ENCODE peak calls at places on chromosomes 13 and 19, in five cellular contexts. One of them, this sample, is unnamed.

GRCh38 chr19:34662919-34663318 is 14.0 kb downstream of the SCGB2B2 start:
- DNase-seq in Caco-2: peak; percentile 35
- DNase-seq in mucosa of descending colon: no peak
- DNase-seq in thoracic aorta: no peak
- DNase-seq in activated CD8-positive, alpha-beta T cell treated with anti-CD3 and anti-CD28 coated beads for 36 hours: peak; percentile 71
- DNase-seq in this sample: no peak

GRCh38 chr13:102017248-102017647 is 384.6 kb downstream of the FGF14 start:
- DNase-seq in Caco-2: no peak
- DNase-seq in mucosa of descending colon: no peak
- DNase-seq in thoracic aorta: no peak
- DNase-seq in activated CD8-positive, alpha-beta T cell treated with anti-CD3 and anti-CD28 coated beads for 36 hours: no peak
- DNase-seq in this sample: no peak

GRCh38 chr19:51742736-51743288 is 8.9 kb downstream of the FPR1 start:
- DNase-seq in Caco-2: no peak
- DNase-seq in mucosa of descending colon: no peak
- DNase-seq in thoracic aorta: no peak
- DNase-seq in activated CD8-positive, alpha-beta T cell treated with anti-CD3 and anti-CD28 coated beads for 36 hours: no peak
- DNase-seq in this sample: no peak

GRCh38 chr13:107960301-107960700 is 255.0 kb downstream of the LIG4 start:
- DNase-seq in Caco-2: no peak
- DNase-seq in mucosa of descending colon: no peak
- DNase-seq in thoracic aorta: no peak
- DNase-seq in activated CD8-positive, alpha-beta T cell treated with anti-CD3 and anti-CD28 coated beads for 36 hours: no peak
- DNase-seq in this sample: no peak

GRCh38 chr13:113299951-113300350 is 2.9 kb downstream of the LAMP1 start:
- DNase-seq in Caco-2: peak; percentile 57
- DNase-seq in mucosa of descending colon: no peak
- DNase-seq in thoracic aorta: no peak
- DNase-seq in activated CD8-positive, alpha-beta T cell treated with anti-CD3 and anti-CD28 coated beads for 36 hours: peak; percentile 24
- DNase-seq in this sample: no peak

GRCh38 chr19:7541828-7542443 is 6.4 kb downstream of the PNPLA6 start:
- DNase-seq in Caco-2: no peak
- DNase-seq in mucosa of descending colon: no peak
- DNase-seq in thoracic aorta: no peak
- DNase-seq in activated CD8-positive, alpha-beta T cell treated with anti-CD3 and anti-CD28 coated beads for 36 hours: no peak
- DNase-seq in this sample: peak; percentile 82

GRCh38 chr19:18346091-18346490 is 5.7 kb downstream of the PGPEP1 start:
- DNase-seq in Caco-2: no peak
- DNase-seq in mucosa of descending colon: peak; percentile 56
- DNase-seq in thoracic aorta: no peak
- DNase-seq in activated CD8-positive, alpha-beta T cell treated with anti-CD3 and anti-CD28 coated beads for 36 hours: no peak
- DNase-seq in this sample: no peak

GRCh38 chr19:51359294-51359693 is 6.9 kb downstream of the ETFB start:
- DNase-seq in Caco-2: no peak
- DNase-seq in mucosa of descending colon: no peak
- DNase-seq in thoracic aorta: no peak
- DNase-seq in activated CD8-positive, alpha-beta T cell treated with anti-CD3 and anti-CD28 coated beads for 36 hours: no peak
- DNase-seq in this sample: no peak

GRCh38 chr13:113093580-113094409 is 11.8 kb upstream of the F7 start:
- DNase-seq in Caco-2: no peak
- DNase-seq in mucosa of descending colon: no peak
- DNase-seq in thoracic aorta: no peak
- DNase-seq in activated CD8-positive, alpha-beta T cell treated with anti-CD3 and anti-CD28 coated beads for 36 hours: no peak
- DNase-seq in this sample: no peak

GRCh38 chr13:23889598-23890224 is 511 bp upstream of the MIPEP start:
- DNase-seq in Caco-2: no peak
- DNase-seq in mucosa of descending colon: no peak
- DNase-seq in thoracic aorta: no peak
- DNase-seq in activated CD8-positive, alpha-beta T cell treated with anti-CD3 and anti-CD28 coated beads for 36 hours: no peak
- DNase-seq in this sample: no peak

GRCh38 chr13:106072014-106072413 is 463.4 kb downstream of the EFNB2 start:
- DNase-seq in Caco-2: no peak
- DNase-seq in mucosa of descending colon: no peak
- DNase-seq in thoracic aorta: no peak
- DNase-seq in activated CD8-positive, alpha-beta T cell treated with anti-CD3 and anti-CD28 coated beads for 36 hours: no peak
- DNase-seq in this sample: no peak

GRCh38 chr19:13117176-13117771 is 734 bp upstream of the TRMT1 start:
- DNase-seq in Caco-2: no peak
- DNase-seq in mucosa of descending colon: peak; percentile 42
- DNase-seq in thoracic aorta: no peak
- DNase-seq in activated CD8-positive, alpha-beta T cell treated with anti-CD3 and anti-CD28 coated beads for 36 hours: peak; percentile 18
- DNase-seq in this sample: no peak

GRCh38 chr19:17107546-17108452 is 32.2 kb downstream of the MYO9B start:
- DNase-seq in Caco-2: no peak
- DNase-seq in mucosa of descending colon: peak; percentile 69
- DNase-seq in thoracic aorta: peak; percentile 96
- DNase-seq in activated CD8-positive, alpha-beta T cell treated with anti-CD3 and anti-CD28 coated beads for 36 hours: peak; percentile 41
- DNase-seq in this sample: peak; percentile 90

GRCh38 chr19:32831611-32832010 is 38.0 kb downstream of the SLC7A9 start:
- DNase-seq in Caco-2: no peak
- DNase-seq in mucosa of descending colon: no peak
- DNase-seq in thoracic aorta: no peak
- DNase-seq in activated CD8-positive, alpha-beta T cell treated with anti-CD3 and anti-CD28 coated beads for 36 hours: no peak
- DNase-seq in this sample: no peak

GRCh38 chr19:20359933-20360720 is 193.1 kb downstream of the ZNF486 start:
- DNase-seq in Caco-2: no peak
- DNase-seq in mucosa of descending colon: no peak
- DNase-seq in thoracic aorta: no peak
- DNase-seq in activated CD8-positive, alpha-beta T cell treated with anti-CD3 and anti-CD28 coated beads for 36 hours: peak; percentile 15
- DNase-seq in this sample: no peak

GRCh38 chr13:24361852-24362366 is 52.5 kb downstream of the C1QTNF9 start:
- DNase-seq in Caco-2: no peak
- DNase-seq in mucosa of descending colon: peak; percentile 58
- DNase-seq in thoracic aorta: no peak
- DNase-seq in activated CD8-positive, alpha-beta T cell treated with anti-CD3 and anti-CD28 coated beads for 36 hours: no peak
- DNase-seq in this sample: no peak

GRCh38 chr19:33175886-33176669 is 18.1 kb upstream of the LRP3 start:
- DNase-seq in Caco-2: peak; percentile 70
- DNase-seq in mucosa of descending colon: peak; percentile 43
- DNase-seq in thoracic aorta: no peak
- DNase-seq in activated CD8-positive, alpha-beta T cell treated with anti-CD3 and anti-CD28 coated beads for 36 hours: peak; percentile 21
- DNase-seq in this sample: no peak

GRCh38 chr19:47273313-47274070 is 1.2 kb upstream of the INAFM1 start:
- DNase-seq in Caco-2: peak; percentile 98
- DNase-seq in mucosa of descending colon: peak; percentile 95
- DNase-seq in thoracic aorta: peak; percentile 78
- DNase-seq in activated CD8-positive, alpha-beta T cell treated with anti-CD3 and anti-CD28 coated beads for 36 hours: peak; percentile 93
- DNase-seq in this sample: peak; percentile 96

GRCh38 chr19:4977299-4978174 is 8.6 kb downstream of the KDM4B start:
- DNase-seq in Caco-2: no peak
- DNase-seq in mucosa of descending colon: no peak
- DNase-seq in thoracic aorta: no peak
- DNase-seq in activated CD8-positive, alpha-beta T cell treated with anti-CD3 and anti-CD28 coated beads for 36 hours: no peak
- DNase-seq in this sample: no peak

GRCh38 chr13:98773053-98773452 is 20.6 kb upstream of the SLC15A1 start:
- DNase-seq in Caco-2: peak; percentile 33
- DNase-seq in mucosa of descending colon: no peak
- DNase-seq in thoracic aorta: no peak
- DNase-seq in activated CD8-positive, alpha-beta T cell treated with anti-CD3 and anti-CD28 coated beads for 36 hours: no peak
- DNase-seq in this sample: no peak

GRCh38 chr19:34428549-34429285 is 536 bp downstream of the UBA2 start:
- DNase-seq in Caco-2: peak; percentile 47
- DNase-seq in mucosa of descending colon: no peak
- DNase-seq in thoracic aorta: no peak
- DNase-seq in activated CD8-positive, alpha-beta T cell treated with anti-CD3 and anti-CD28 coated beads for 36 hours: peak; percentile 66
- DNase-seq in this sample: no peak

GRCh38 chr19:53432088-53432661 is 391 bp downstream of the ZNF761 start:
- DNase-seq in Caco-2: peak; percentile 48
- DNase-seq in mucosa of descending colon: peak; percentile 55
- DNase-seq in thoracic aorta: no peak
- DNase-seq in activated CD8-positive, alpha-beta T cell treated with anti-CD3 and anti-CD28 coated beads for 36 hours: peak; percentile 31
- DNase-seq in this sample: peak; percentile 86

GRCh38 chr19:53365899-53366493 is 491 bp downstream of the ZNF525 start:
- DNase-seq in Caco-2: peak; percentile 30
- DNase-seq in mucosa of descending colon: peak; percentile 77
- DNase-seq in thoracic aorta: no peak
- DNase-seq in activated CD8-positive, alpha-beta T cell treated with anti-CD3 and anti-CD28 coated beads for 36 hours: peak; percentile 68
- DNase-seq in this sample: no peak

GRCh38 chr19:15640294-15640903 is at the start of gene CYP4F3:
- DNase-seq in Caco-2: no peak
- DNase-seq in mucosa of descending colon: peak; percentile 99
- DNase-seq in thoracic aorta: no peak
- DNase-seq in activated CD8-positive, alpha-beta T cell treated with anti-CD3 and anti-CD28 coated beads for 36 hours: no peak
- DNase-seq in this sample: peak; percentile 72

GRCh38 chr19:38650911-38651584 is 3.6 kb downstream of the ACTN4 start:
- DNase-seq in Caco-2: no peak
- DNase-seq in mucosa of descending colon: no peak
- DNase-seq in thoracic aorta: no peak
- DNase-seq in activated CD8-positive, alpha-beta T cell treated with anti-CD3 and anti-CD28 coated beads for 36 hours: no peak
- DNase-seq in this sample: no peak

GRCh38 chr13:27005556-27005955 is 166.1 kb downstream of the USP12 start:
- DNase-seq in Caco-2: no peak
- DNase-seq in mucosa of descending colon: no peak
- DNase-seq in thoracic aorta: no peak
- DNase-seq in activated CD8-positive, alpha-beta T cell treated with anti-CD3 and anti-CD28 coated beads for 36 hours: no peak
- DNase-seq in this sample: no peak

GRCh38 chr13:113192902-113193301 is 15.6 kb downstream of the PCID2 start:
- DNase-seq in Caco-2: no peak
- DNase-seq in mucosa of descending colon: no peak
- DNase-seq in thoracic aorta: no peak
- DNase-seq in activated CD8-positive, alpha-beta T cell treated with anti-CD3 and anti-CD28 coated beads for 36 hours: no peak
- DNase-seq in this sample: no peak

GRCh38 chr13:52786747-52787146 is 47.1 kb upstream of the CNMD start:
- DNase-seq in Caco-2: no peak
- DNase-seq in mucosa of descending colon: no peak
- DNase-seq in thoracic aorta: no peak
- DNase-seq in activated CD8-positive, alpha-beta T cell treated with anti-CD3 and anti-CD28 coated beads for 36 hours: no peak
- DNase-seq in this sample: no peak

GRCh38 chr13:49495783-49496762 is at the start of gene PHF11:
- DNase-seq in Caco-2: peak; percentile 29
- DNase-seq in mucosa of descending colon: peak; percentile 88
- DNase-seq in thoracic aorta: peak; percentile 76
- DNase-seq in activated CD8-positive, alpha-beta T cell treated with anti-CD3 and anti-CD28 coated beads for 36 hours: peak; percentile 94
- DNase-seq in this sample: peak; percentile 89

GRCh38 chr13:39364797-39365468 is 238.1 kb downstream of the LHFPL6 start:
- DNase-seq in Caco-2: peak; percentile 30
- DNase-seq in mucosa of descending colon: no peak
- DNase-seq in thoracic aorta: no peak
- DNase-seq in activated CD8-positive, alpha-beta T cell treated with anti-CD3 and anti-CD28 coated beads for 36 hours: no peak
- DNase-seq in this sample: no peak

GRCh38 chr13:71240906-71241305 is 626.1 kb downstream of the DACH1 start:
- DNase-seq in Caco-2: peak; percentile 16
- DNase-seq in mucosa of descending colon: no peak
- DNase-seq in thoracic aorta: no peak
- DNase-seq in activated CD8-positive, alpha-beta T cell treated with anti-CD3 and anti-CD28 coated beads for 36 hours: peak; percentile 1
- DNase-seq in this sample: no peak

DNA sequence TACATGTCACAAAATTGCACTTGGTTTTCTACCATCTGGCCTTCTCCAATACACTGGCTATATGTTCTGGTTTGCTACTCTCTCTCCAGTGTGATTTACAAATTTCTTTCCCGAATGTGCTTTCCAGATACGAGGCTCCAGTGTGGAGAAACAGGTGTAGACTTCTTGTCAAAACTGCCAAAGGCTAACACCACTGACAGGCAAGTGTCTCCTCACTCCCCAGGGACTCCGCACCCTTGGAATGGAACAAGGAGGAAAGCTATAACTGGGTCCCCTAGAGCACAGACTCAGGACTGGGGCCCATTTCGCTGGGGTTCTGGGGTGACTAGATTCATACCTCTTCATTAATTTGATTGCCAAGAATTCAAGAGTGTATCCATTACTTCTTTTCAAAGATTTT is 161.8 kb downstream of the FOXO1 start:
- DNase-seq in Caco-2: no peak
- DNase-seq in mucosa of descending colon: no peak
- DNase-seq in thoracic aorta: no peak
- DNase-seq in activated CD8-positive, alpha-beta T cell treated with anti-CD3 and anti-CD28 coated beads for 36 hours: no peak
- DNase-seq in this sample: no peak
- TF ChIP-seq CTCF in Caco-2: no peak
- TF ChIP-seq CTCF in mucosa of descending colon: no peak
- TF ChIP-seq CTCF in thoracic aorta: no peak
- TF ChIP-seq CTCF in activated CD8-positive, alpha-beta T cell treated with anti-CD3 and anti-CD28 coated beads for 36 hours: no peak
- TF ChIP-seq CTCF in this sample: no peak

DNA sequence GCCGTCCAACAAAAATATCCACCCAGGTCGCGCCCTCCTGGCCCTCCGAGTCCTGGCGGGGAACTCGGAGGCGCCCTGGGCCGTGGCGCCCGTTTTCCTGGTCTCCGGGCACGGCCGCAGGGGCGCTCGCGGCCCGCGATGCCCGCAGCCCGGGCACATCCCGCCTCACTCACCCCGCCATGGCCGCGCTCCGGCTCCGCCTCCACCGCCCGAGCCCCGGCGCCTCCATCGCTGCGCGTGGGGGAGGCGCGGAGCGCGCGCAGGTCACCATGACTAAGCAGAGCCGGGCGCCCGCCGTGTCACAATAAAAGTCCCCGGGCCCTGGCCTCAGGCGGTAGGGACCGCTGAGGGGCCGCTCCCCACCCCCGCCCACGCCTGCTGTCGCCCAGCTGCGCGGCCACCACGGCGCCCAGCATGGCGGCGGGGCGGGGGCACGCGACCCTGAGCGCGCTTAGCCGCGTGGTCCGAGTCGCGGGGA is 593 bp downstream of the KEAP1 start:
- DNase-seq in Caco-2: peak; percentile 96
- DNase-seq in mucosa of descending colon: peak; percentile 95
- DNase-seq in thoracic aorta: peak; percentile 83
- DNase-seq in activated CD8-positive, alpha-beta T cell treated with anti-CD3 and anti-CD28 coated beads for 36 hours: peak; percentile 94
- DNase-seq in this sample: peak; percentile 96
- TF ChIP-seq CTCF in Caco-2: no peak
- TF ChIP-seq CTCF in mucosa of descending colon: no peak
- TF ChIP-seq CTCF in thoracic aorta: no peak
- TF ChIP-seq CTCF in activated CD8-positive, alpha-beta T cell treated with anti-CD3 and anti-CD28 coated beads for 36 hours: no peak
- TF ChIP-seq CTCF in this sample: no peak

GRCh38 chr19:2151339-2152229 is at the start of gene AP3D1:
- DNase-seq in Caco-2: peak; percentile 99
- DNase-seq in mucosa of descending colon: peak; percentile 100
- DNase-seq in thoracic aorta: peak; percentile 97
- DNase-seq in activated CD8-positive, alpha-beta T cell treated with anti-CD3 and anti-CD28 coated beads for 36 hours: peak; percentile 100
- DNase-seq in this sample: peak; percentile 100
- TF ChIP-seq CTCF in Caco-2: no peak
- TF ChIP-seq CTCF in mucosa of descending colon: peak; percentile 18
- TF ChIP-seq CTCF in thoracic aorta: no peak
- TF ChIP-seq CTCF in activated CD8-positive, alpha-beta T cell treated with anti-CD3 and anti-CD28 coated beads for 36 hours: no peak
- TF ChIP-seq CTCF in this sample: no peak

GRCh38 chr19:41428481-41428859 is 1.3 kb upstream of the B3GNT8 start:
- DNase-seq in Caco-2: no peak
- DNase-seq in mucosa of descending colon: no peak
- DNase-seq in thoracic aorta: no peak
- DNase-seq in activated CD8-positive, alpha-beta T cell treated with anti-CD3 and anti-CD28 coated beads for 36 hours: no peak
- DNase-seq in this sample: no peak

GRCh38 chr19:41430907-41431306 is 3.7 kb upstream of the B3GNT8 start:
- DNase-seq in Caco-2: no peak
- DNase-seq in mucosa of descending colon: peak; percentile 22
- DNase-seq in thoracic aorta: no peak
- DNase-seq in activated CD8-positive, alpha-beta T cell treated with anti-CD3 and anti-CD28 coated beads for 36 hours: no peak
- DNase-seq in this sample: no peak

GRCh38 chr19:41434450-41434849 is 5.3 kb downstream of the DMAC2 start:
- DNase-seq in Caco-2: no peak
- DNase-seq in mucosa of descending colon: no peak
- DNase-seq in thoracic aorta: no peak
- DNase-seq in activated CD8-positive, alpha-beta T cell treated with anti-CD3 and anti-CD28 coated beads for 36 hours: no peak
- DNase-seq in this sample: no peak

GRCh38 chr19:41433171-41433570 is 6.0 kb upstream of the B3GNT8 start:
- DNase-seq in Caco-2: no peak
- DNase-seq in mucosa of descending colon: peak; percentile 15
- DNase-seq in thoracic aorta: no peak
- DNase-seq in activated CD8-positive, alpha-beta T cell treated with anti-CD3 and anti-CD28 coated beads for 36 hours: no peak
- DNase-seq in this sample: no peak

GRCh38 chr19:41431426-41432386 is 4.5 kb upstream of the B3GNT8 start:
- DNase-seq in Caco-2: peak; percentile 55
- DNase-seq in mucosa of descending colon: peak; percentile 21
- DNase-seq in thoracic aorta: no peak
- DNase-seq in activated CD8-positive, alpha-beta T cell treated with anti-CD3 and anti-CD28 coated beads for 36 hours: peak; percentile 29
- DNase-seq in this sample: no peak
- TF ChIP-seq CTCF in Caco-2: peak; percentile 50
- TF ChIP-seq CTCF in mucosa of descending colon: no peak
- TF ChIP-seq CTCF in thoracic aorta: no peak
- TF ChIP-seq CTCF in activated CD8-positive, alpha-beta T cell treated with anti-CD3 and anti-CD28 coated beads for 36 hours: peak; percentile 36
- TF ChIP-seq CTCF in this sample: peak; percentile 35